ENCODE peak calls at places on chromosome 7, in eight cellular contexts. One of them, this sample, is unnamed.
A peak's percentile ranks its signal among the peaks of the same experiment; 100 is the strongest.

GRCh38 chr7:17910377-17910776 is 29.9 kb downstream of the SNX13 start:
- DNase-seq in CD4-positive, CD25-positive, alpha-beta regulatory T cell: no peak
- DNase-seq in fibroblast of lung: no peak
- DNase-seq in OCI-M1: no peak
- DNase-seq in choroid plexus epithelial cell: no peak
- DNase-seq in epithelial cell of proximal tubule: no peak
- DNase-seq in progenitor cell of endocrine pancreas: no peak
- DNase-seq in NCI-H1436: no peak
- DNase-seq in this sample: no peak

GRCh38 chr7:55171157-55171556 is 152.3 kb downstream of the EGFR start:
- DNase-seq in NCI-H1436: no peak
- DNase-seq in epithelial cell of proximal tubule: no peak
- DNase-seq in choroid plexus epithelial cell: no peak
- DNase-seq in CD4-positive, CD25-positive, alpha-beta regulatory T cell: no peak
- DNase-seq in progenitor cell of endocrine pancreas: no peak
- DNase-seq in fibroblast of lung: no peak
- DNase-seq in OCI-M1: no peak
- DNase-seq in this sample: no peak

GRCh38 chr7:29878081-29878688 is 71.9 kb downstream of the WIPF3 start:
- DNase-seq in CD4-positive, CD25-positive, alpha-beta regulatory T cell: peak; percentile 27
- DNase-seq in progenitor cell of endocrine pancreas: no peak
- DNase-seq in choroid plexus epithelial cell: peak; percentile 74
- DNase-seq in fibroblast of lung: peak; percentile 23
- DNase-seq in NCI-H1436: peak; percentile 24
- DNase-seq in epithelial cell of proximal tubule: no peak
- DNase-seq in OCI-M1: peak; percentile 57
- DNase-seq in this sample: no peak

GRCh38 chr7:66460921-66461361 is 167.7 kb upstream of the KCTD7 start:
- DNase-seq in progenitor cell of endocrine pancreas: no peak
- DNase-seq in fibroblast of lung: no peak
- DNase-seq in epithelial cell of proximal tubule: no peak
- DNase-seq in OCI-M1: peak; percentile 93
- DNase-seq in NCI-H1436: no peak
- DNase-seq in choroid plexus epithelial cell: no peak
- DNase-seq in CD4-positive, CD25-positive, alpha-beta regulatory T cell: no peak
- DNase-seq in this sample: no peak

GRCh38 chr7:1351881-1352625 is 107.2 kb downstream of the MICALL2 start:
- DNase-seq in NCI-H1436: no peak
- DNase-seq in CD4-positive, CD25-positive, alpha-beta regulatory T cell: no peak
- DNase-seq in OCI-M1: no peak
- DNase-seq in choroid plexus epithelial cell: no peak
- DNase-seq in progenitor cell of endocrine pancreas: no peak
- DNase-seq in epithelial cell of proximal tubule: no peak
- DNase-seq in fibroblast of lung: no peak
- DNase-seq in this sample: no peak

GRCh38 chr7:23012797-23013714 is 874 bp downstream of the HYCC1 start:
- DNase-seq in OCI-M1: peak; percentile 35
- DNase-seq in CD4-positive, CD25-positive, alpha-beta regulatory T cell: peak; percentile 14
- DNase-seq in fibroblast of lung: peak; percentile 28
- DNase-seq in choroid plexus epithelial cell: peak; percentile 48
- DNase-seq in NCI-H1436: no peak
- DNase-seq in epithelial cell of proximal tubule: peak; percentile 12
- DNase-seq in progenitor cell of endocrine pancreas: peak; percentile 47
- DNase-seq in this sample: no peak

GRCh38 chr7:150879345-150879744 is 27.0 kb downstream of the AOC1 start:
- DNase-seq in NCI-H1436: no peak
- DNase-seq in CD4-positive, CD25-positive, alpha-beta regulatory T cell: no peak
- DNase-seq in OCI-M1: no peak
- DNase-seq in epithelial cell of proximal tubule: no peak
- DNase-seq in progenitor cell of endocrine pancreas: no peak
- DNase-seq in choroid plexus epithelial cell: no peak
- DNase-seq in fibroblast of lung: peak; percentile 56
- DNase-seq in this sample: no peak

GRCh38 chr7:99000904-99001442 is 122.6 kb downstream of the TRRAP start:
- DNase-seq in fibroblast of lung: peak; percentile 29
- DNase-seq in choroid plexus epithelial cell: peak; percentile 13
- DNase-seq in CD4-positive, CD25-positive, alpha-beta regulatory T cell: no peak
- DNase-seq in progenitor cell of endocrine pancreas: no peak
- DNase-seq in OCI-M1: no peak
- DNase-seq in NCI-H1436: no peak
- DNase-seq in epithelial cell of proximal tubule: peak; percentile 26
- DNase-seq in this sample: no peak

GRCh38 chr7:148095066-148095465 is 495.5 kb upstream of the C7orf33 start:
- DNase-seq in choroid plexus epithelial cell: no peak
- DNase-seq in fibroblast of lung: no peak
- DNase-seq in epithelial cell of proximal tubule: no peak
- DNase-seq in progenitor cell of endocrine pancreas: no peak
- DNase-seq in OCI-M1: no peak
- DNase-seq in NCI-H1436: no peak
- DNase-seq in CD4-positive, CD25-positive, alpha-beta regulatory T cell: no peak
- DNase-seq in this sample: no peak

GRCh38 chr7:101743241-101743994 is 74.0 kb upstream of the CUX1 start:
- DNase-seq in choroid plexus epithelial cell: peak; percentile 66
- DNase-seq in NCI-H1436: peak; percentile 39
- DNase-seq in OCI-M1: peak; percentile 71
- DNase-seq in progenitor cell of endocrine pancreas: peak; percentile 29
- DNase-seq in CD4-positive, CD25-positive, alpha-beta regulatory T cell: peak; percentile 75
- DNase-seq in epithelial cell of proximal tubule: no peak
- DNase-seq in fibroblast of lung: peak; percentile 74
- DNase-seq in this sample: no peak

GRCh38 chr7:152145853-152146466 is 120.5 kb downstream of the GALNT11 start:
- DNase-seq in progenitor cell of endocrine pancreas: no peak
- DNase-seq in fibroblast of lung: peak; percentile 90
- DNase-seq in OCI-M1: peak; percentile 19
- DNase-seq in epithelial cell of proximal tubule: peak; percentile 12
- DNase-seq in CD4-positive, CD25-positive, alpha-beta regulatory T cell: peak; percentile 55
- DNase-seq in choroid plexus epithelial cell: peak; percentile 73
- DNase-seq in NCI-H1436: no peak
- DNase-seq in this sample: peak; percentile 5

GRCh38 chr7:8379264-8379663 is 54.1 kb upstream of the NXPH1 start:
- DNase-seq in epithelial cell of proximal tubule: no peak
- DNase-seq in OCI-M1: no peak
- DNase-seq in progenitor cell of endocrine pancreas: no peak
- DNase-seq in NCI-H1436: peak; percentile 80
- DNase-seq in CD4-positive, CD25-positive, alpha-beta regulatory T cell: no peak
- DNase-seq in fibroblast of lung: no peak
- DNase-seq in choroid plexus epithelial cell: no peak
- DNase-seq in this sample: no peak

GRCh38 chr7:106222545-106222944 is 62.2 kb downstream of the NAMPT start:
- DNase-seq in OCI-M1: no peak
- DNase-seq in epithelial cell of proximal tubule: no peak
- DNase-seq in fibroblast of lung: no peak
- DNase-seq in NCI-H1436: no peak
- DNase-seq in progenitor cell of endocrine pancreas: no peak
- DNase-seq in choroid plexus epithelial cell: no peak
- DNase-seq in CD4-positive, CD25-positive, alpha-beta regulatory T cell: no peak
- DNase-seq in this sample: no peak

GRCh38 chr7:37336259-37336658 is 112.4 kb downstream of the ELMO1 start:
- DNase-seq in choroid plexus epithelial cell: no peak
- DNase-seq in CD4-positive, CD25-positive, alpha-beta regulatory T cell: peak; percentile 55
- DNase-seq in OCI-M1: no peak
- DNase-seq in fibroblast of lung: no peak
- DNase-seq in NCI-H1436: no peak
- DNase-seq in epithelial cell of proximal tubule: no peak
- DNase-seq in progenitor cell of endocrine pancreas: no peak
- DNase-seq in this sample: no peak

GRCh38 chr7:10889266-10889898 is 84.3 kb upstream of the PHF14 start:
- DNase-seq in CD4-positive, CD25-positive, alpha-beta regulatory T cell: peak; percentile 30
- DNase-seq in progenitor cell of endocrine pancreas: no peak
- DNase-seq in OCI-M1: peak; percentile 63
- DNase-seq in fibroblast of lung: peak; percentile 56
- DNase-seq in NCI-H1436: peak; percentile 51
- DNase-seq in epithelial cell of proximal tubule: peak; percentile 12
- DNase-seq in choroid plexus epithelial cell: peak; percentile 76
- DNase-seq in this sample: peak; percentile 14